ENCODE peak calls at places on chromosomes 6 and 20, in seven cellular contexts. D is dorsolateral prefrontal cortex, U is GM12865, T is breast epithelium, Y is epithelial cell of esophagus, I is progenitor cell of endocrine pancreas, X is bronchial epithelial cell. V is an unnamed sample.

GRCh38 chr6:157030756-157031155 is 253.6 kb downstream of the ARID1B start:
- DNase-seq in X (no peak), Y (no peak), I (no peak), T (no peak), U (no peak), D (peak; percentile 27), V (no peak)

GRCh38 chr6:15263780-15264374 is 18.0 kb downstream of the JARID2 start:
- DNase-seq in I (no peak), U (no peak), X (no peak), Y (no peak), D (no peak), T (no peak), V (no peak)

GRCh38 chr6:135334169-135334568 is 153.1 kb downstream of the MYB start:
- DNase-seq in Y (peak; percentile 56), T (no peak), D (no peak), X (peak; percentile 53), I (no peak), U (no peak), V (no peak)

GRCh38 chr6:40877362-40877761 is 161.7 kb downstream of the UNC5CL start:
- DNase-seq in Y (peak; percentile 75), X (peak; percentile 73), U (no peak), T (no peak), D (no peak), I (no peak), V (peak; percentile 4)

GRCh38 chr6:115984809-115985208 is 75.9 kb downstream of the FRK start:
- DNase-seq in U (no peak), T (no peak), I (no peak), X (no peak), D (no peak), Y (no peak), V (no peak)

GRCh38 chr6:134918418-134918961 is 31.4 kb downstream of the ALDH8A1 start:
- DNase-seq in I (no peak), U (no peak), D (no peak), Y (no peak), T (no peak), X (no peak), V (no peak)

GRCh38 chr6:144395014-144395413 is 109.9 kb downstream of the UTRN start:
- DNase-seq in U (no peak), T (no peak), I (no peak), Y (no peak), X (peak; percentile 63), D (no peak), V (no peak)

GRCh38 chr6:131023834-131024504 is 39.1 kb downstream of the EPB41L2 start:
- DNase-seq in D (no peak), T (no peak), Y (peak; percentile 77), X (peak; percentile 77), U (no peak), I (no peak), V (peak; percentile 76)

DNA sequence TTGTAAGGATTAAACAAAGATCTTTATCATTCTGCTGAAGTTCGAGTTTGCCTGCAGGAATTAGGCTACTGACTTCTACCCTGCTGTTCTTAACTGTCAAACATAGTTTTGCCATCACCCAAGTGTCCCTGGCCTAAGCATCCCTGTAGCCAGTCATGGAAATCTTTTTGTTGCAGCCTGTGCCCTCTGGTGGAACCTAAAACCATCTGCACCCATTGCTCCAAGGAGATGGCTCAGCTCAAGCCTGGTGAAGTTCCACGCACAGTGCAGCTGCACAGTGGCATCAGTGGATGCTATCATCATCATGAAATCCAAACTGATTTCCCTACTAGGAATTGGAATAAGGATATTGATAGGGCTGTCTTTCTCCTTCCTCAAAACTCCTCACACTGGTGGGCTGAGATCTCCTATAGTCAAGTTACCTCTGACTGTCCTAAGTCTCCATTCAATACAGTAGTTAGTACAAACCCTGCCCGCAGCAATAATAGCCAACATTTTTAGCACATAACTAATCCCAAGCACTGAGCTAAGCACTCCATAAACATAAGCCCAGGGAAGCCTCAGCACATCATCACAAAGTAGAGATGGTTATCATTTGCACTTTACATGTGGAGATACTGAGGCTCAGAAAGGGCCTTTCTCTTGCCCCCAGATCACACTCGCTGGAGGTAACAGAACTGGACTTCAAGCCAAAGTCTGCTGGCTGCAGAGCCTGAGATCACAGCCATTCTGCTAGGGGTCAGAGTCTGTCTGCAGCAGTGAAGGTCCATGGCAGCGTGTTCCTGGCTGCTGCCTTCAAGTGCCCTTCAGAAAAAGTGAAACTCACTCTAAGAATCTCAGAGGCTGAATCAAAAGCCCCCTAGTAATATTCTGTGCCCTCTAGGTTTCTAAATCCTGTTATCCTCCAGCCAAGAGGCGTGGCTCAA is 77.2 kb upstream of the MC3R start:
- DNase-seq in Y (peak; percentile 11), X (peak; percentile 12), T (no peak), D (peak; percentile 58), I (no peak), U (no peak), V (peak; percentile 32)
- TF ChIP-seq CTCF in Y (peak; percentile 45), X (peak; percentile 22), T (peak; percentile 17), D (peak; percentile 40), I (no peak), U (no peak), V (peak; percentile 42)

GRCh38 chr20:41187668-41188067 is 50.3 kb downstream of the PLCG1 start:
- DNase-seq in Y (no peak), U (no peak), D (no peak), T (no peak), X (no peak), I (no peak), V (no peak)

GRCh38 chr20:41183831-41184230 is 46.5 kb downstream of the PLCG1 start:
- DNase-seq in T (no peak), U (no peak), X (no peak), Y (no peak), D (peak; percentile 6), I (no peak), V (no peak)

GRCh38 chr20:41182296-41183212 is 45.2 kb downstream of the PLCG1 start:
- DNase-seq in D (peak; percentile 5), U (no peak), X (peak; percentile 38), Y (peak; percentile 45), T (no peak), I (peak; percentile 1), V (no peak)

GRCh38 chr20:41183391-41183790 is 46.0 kb downstream of the PLCG1 start:
- DNase-seq in X (no peak), Y (no peak), U (no peak), D (peak; percentile 4), T (no peak), I (no peak), V (no peak)

DNA sequence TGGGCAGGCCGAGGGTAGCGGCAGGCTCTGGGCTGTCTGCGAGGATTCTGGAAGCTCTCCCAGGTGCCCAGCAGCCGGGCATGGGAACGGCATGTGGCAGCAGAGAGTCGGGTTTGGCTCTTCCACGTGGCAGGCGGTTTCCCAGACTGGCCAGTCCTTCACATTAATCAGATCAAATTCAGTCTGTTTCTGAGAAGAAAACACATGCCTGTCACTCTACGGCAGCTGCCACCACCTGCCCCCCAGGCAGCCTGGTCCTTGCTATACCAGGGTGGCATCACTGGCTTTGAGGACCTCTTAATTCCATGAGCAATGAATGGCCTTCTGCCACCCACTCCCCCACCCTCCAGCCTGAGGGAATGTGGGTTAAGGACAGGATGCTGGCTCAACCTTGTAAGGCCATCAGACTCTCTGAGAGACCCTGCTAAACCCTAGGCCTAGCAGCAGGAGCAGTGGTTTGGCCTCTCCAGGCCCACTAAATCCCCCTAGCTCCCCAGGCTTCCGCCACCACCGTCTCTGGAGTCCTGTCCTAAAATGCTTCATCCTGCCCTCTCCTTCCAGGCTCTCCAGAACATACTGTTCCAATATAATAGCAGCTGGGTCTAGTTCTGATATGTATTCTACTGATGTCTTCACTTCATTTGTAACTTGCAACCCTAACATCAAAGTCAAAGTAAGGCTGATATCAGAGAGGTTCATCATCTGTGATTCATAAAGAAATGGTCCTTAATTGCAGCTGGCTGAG is 47.8 kb downstream of the PLCG1 start:
- DNase-seq in Y (no peak), U (no peak), I (no peak), D (peak; percentile 67), T (no peak), X (no peak), V (no peak)
- TF ChIP-seq CTCF in Y (no peak), U (no peak), I (no peak), D (peak; percentile 53), T (no peak), X (no peak), V (no peak)

DNA sequence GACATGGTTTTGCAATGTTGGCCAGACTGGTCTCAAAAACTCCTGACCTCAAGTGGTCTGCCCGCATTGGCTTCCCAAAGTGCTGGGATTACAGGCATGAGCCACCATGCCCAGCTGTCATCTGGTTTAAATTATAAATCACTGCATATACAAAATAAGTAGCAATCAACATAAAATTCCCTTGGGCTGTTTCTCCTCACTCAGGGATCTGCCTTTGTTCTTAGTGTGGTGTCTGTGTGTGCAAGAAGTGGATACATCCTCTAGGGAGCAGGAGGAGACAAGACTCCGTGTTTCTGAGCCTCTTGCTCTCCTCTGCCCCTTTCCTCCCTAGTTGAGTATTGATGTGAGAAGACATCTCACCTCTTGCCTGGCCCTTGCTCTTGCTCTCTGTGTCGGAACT is 65.2 kb upstream of the ADGRF4 start:
- DNase-seq in Y (peak; percentile 63), X (peak; percentile 54), T (no peak), I (no peak), U (no peak), D (no peak), V (peak; percentile 29)
- TF ChIP-seq CTCF in Y (peak; percentile 66), X (peak; percentile 51), T (no peak), I (no peak), U (no peak), D (no peak), V (no peak)

GRCh38 chr20:45968081-45968671 is 3.8 kb downstream of the ZNF335 start:
- DNase-seq in Y (no peak), U (no peak), I (no peak), T (peak; percentile 30), D (no peak), X (no peak), V (no peak)

GRCh38 chr20:45968801-45969711 is 2.9 kb downstream of the ZNF335 start:
- DNase-seq in T (peak; percentile 40), I (no peak), Y (no peak), X (no peak), U (no peak), D (no peak), V (no peak)

GRCh38 chr20:45971425-45971674 is 653 bp downstream of the ZNF335 start:
- DNase-seq in D (no peak), I (no peak), T (no peak), U (no peak), X (no peak), Y (no peak), V (no peak)

GRCh38 chr20:45970646-45971424 is 1.2 kb downstream of the ZNF335 start:
- DNase-seq in T (peak; percentile 57), X (no peak), I (no peak), Y (peak; percentile 20), D (no peak), U (peak; percentile 52), V (no peak)

DNA sequence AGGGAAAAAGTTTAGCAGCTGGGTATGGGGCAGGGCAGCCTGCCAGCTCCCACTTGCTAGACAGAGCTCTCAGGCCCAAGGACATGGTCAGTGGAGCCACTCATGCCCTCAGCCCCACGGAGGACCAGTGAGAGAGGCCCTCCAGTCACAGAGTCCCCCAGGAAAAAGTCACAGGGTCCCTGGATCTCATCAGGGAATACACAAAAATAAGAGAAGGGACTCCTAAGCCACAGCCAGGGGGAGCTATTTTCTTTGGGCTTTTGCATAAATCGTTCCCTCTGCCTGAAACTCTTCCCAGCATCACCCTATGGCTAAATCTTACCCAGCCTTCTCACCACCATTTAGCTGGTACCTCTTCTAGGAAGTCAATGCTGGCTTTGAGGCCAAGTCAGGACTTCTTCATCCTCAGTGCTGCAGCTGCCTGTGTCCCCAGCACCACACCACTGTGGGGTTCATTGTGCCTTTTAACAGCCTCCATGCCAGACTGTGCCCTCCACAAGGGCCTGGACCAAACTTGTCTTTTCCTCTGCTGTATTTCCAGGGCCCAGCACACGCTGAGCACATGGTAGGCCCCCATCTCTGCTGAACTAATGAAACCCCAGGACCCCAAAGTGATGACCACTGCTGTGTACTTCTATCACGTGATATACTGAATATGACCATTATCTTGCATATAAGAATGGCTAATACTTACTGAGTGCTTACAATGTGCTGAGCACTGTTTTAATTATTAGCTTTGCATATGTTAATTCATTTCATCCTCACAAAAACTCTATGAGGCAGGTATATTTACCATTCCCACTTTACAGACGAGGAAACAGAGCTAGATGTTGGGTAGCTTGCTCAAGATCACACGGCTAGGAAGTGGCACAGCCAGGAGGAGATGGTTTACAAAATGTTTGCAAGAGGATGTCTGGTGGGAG is 2.0 kb downstream of the ZNF335 start:
- DNase-seq in Y (peak; percentile 77), D (peak; percentile 41), U (no peak), T (peak; percentile 46), I (no peak), X (peak; percentile 62), V (peak; percentile 81)
- TF ChIP-seq CTCF in Y (peak; percentile 78), D (peak; percentile 33), U (peak; percentile 60), T (peak; percentile 41), I (peak; percentile 56), X (peak; percentile 82), V (peak; percentile 37)